ENCODE peak calls at places on chromosomes 3 and 15, in eight cellular contexts. A is pancreas, G is AG04450, N is colonic mucosa, R is astrocyte, Z is HL-60, W is breast epithelium, F is lung. I is an unnamed sample.

GRCh38 chr3:150653110-150653561 is 50.0 kb downstream of the SELENOT start:
- DNase-seq in A (no peak), G (no peak), N (no peak), R (no peak), Z (no peak), W (no peak), F (no peak), I (no peak)

GRCh38 chr15:37981781-37982180 is 47.3 kb downstream of the TMCO5A start:
- DNase-seq in A (no peak), G (no peak), N (no peak), R (peak; percentile 39), Z (no peak), W (no peak), F (no peak), I (peak; percentile 13)

GRCh38 chr3:195834675-195835583 is 23.2 kb upstream of the MUC4 start:
- DNase-seq in A (no peak), G (no peak), N (peak; percentile 59), R (no peak), Z (no peak), W (no peak), F (no peak), I (no peak)

GRCh38 chr3:115062412-115062956 is 84.6 kb downstream of the ZBTB20 start:
- DNase-seq in A (no peak), G (no peak), N (no peak), R (peak; percentile 82), Z (no peak), W (no peak), F (no peak), I (peak; percentile 23)

GRCh38 chr3:17077614-17078013 is 192.9 kb downstream of the PLCL2 start:
- DNase-seq in A (no peak), G (no peak), N (no peak), R (no peak), Z (no peak), W (no peak), F (no peak), I (no peak)

GRCh38 chr15:24954783-24955548 is at the start of the genes SNRPN and SNURF:
- DNase-seq in A (peak; percentile 64), G (peak; percentile 38), N (peak; percentile 71), R (peak; percentile 68), Z (peak; percentile 28), W (peak; percentile 53), F (peak; percentile 71), I (peak; percentile 20)

GRCh38 chr15:57356636-57357035 is 19.7 kb upstream of the CGNL1 start:
- DNase-seq in A (no peak), G (no peak), N (no peak), R (peak; percentile 70), Z (no peak), W (no peak), F (no peak), I (peak; percentile 13)

GRCh38 chr15:61654918-61655317 is 405.3 kb downstream of the VPS13C start:
- DNase-seq in A (no peak), G (no peak), N (no peak), R (no peak), Z (no peak), W (peak; percentile 35), F (no peak), I (no peak)

GRCh38 chr3:181985386-181985785 is 273.7 kb downstream of the SOX2 start:
- DNase-seq in A (no peak), G (no peak), N (no peak), R (no peak), Z (no peak), W (no peak), F (no peak), I (no peak)
- TF ChIP-seq CTCF in A (no peak), G (no peak), N (no peak), R (no peak), Z (no peak), W (no peak), F (no peak), I (no peak)

GRCh38 chr3:55858302-55858701 is 371.2 kb upstream of the WNT5A start:
- DNase-seq in A (no peak), G (no peak), N (no peak), R (peak; percentile 8), Z (no peak), W (no peak), F (no peak), I (no peak)
- H3K4me3 ChIP-seq in A (no peak overlapping the region), G (no peak overlapping the region), N (no peak overlapping the region), R (no peak overlapping the region), Z (no peak overlapping the region), W (no peak overlapping the region), F (no peak overlapping the region), I (no peak overlapping the region)

DNA sequence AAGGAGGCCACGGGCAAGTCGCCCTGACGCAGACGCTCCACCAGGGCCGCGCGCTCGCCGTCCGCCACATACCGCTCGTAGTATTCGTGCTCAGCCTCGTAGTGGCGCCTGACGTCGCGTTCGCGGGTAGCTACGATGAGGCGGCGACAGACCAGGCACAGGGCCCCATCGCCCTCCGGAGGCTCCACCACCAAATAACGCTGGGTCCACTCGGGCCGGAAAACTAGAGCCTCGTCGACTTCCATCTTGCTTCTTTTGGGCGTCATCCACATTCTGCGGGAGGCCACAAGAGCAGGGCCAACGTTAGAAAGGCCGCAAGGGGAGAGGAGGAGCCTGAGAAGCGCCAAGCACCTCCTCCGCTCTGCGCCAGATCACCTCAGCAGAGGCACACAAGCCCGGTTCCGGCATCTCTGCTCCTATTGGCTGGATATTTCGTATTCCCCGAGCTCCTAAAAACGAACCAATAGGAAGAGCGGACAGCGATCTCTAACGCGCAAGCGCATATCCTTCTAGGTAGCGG is at the start of gene EPM2AIP1:
- DNase-seq in A (no peak), G (no peak), N (no peak), R (no peak), Z (no peak), W (no peak), F (peak; percentile 100), I (no peak)
- TF ChIP-seq CTCF in A (no peak), G (no peak), N (no peak), R (no peak), Z (no peak), W (peak; percentile 35), F (no peak), I (peak; percentile 5)

GRCh38 chr3:140343709-140344417 is 334.0 kb upstream of the TRIM42 start:
- DNase-seq in A (no peak), G (no peak), N (no peak), R (no peak), Z (no peak), W (no peak), F (no peak), I (no peak)

GRCh38 chr3:140344601-140345000 is 333.3 kb upstream of the TRIM42 start:
- DNase-seq in A (no peak), G (no peak), N (no peak), R (no peak), Z (no peak), W (no peak), F (no peak), I (no peak)

GRCh38 chr3:140342668-140343067 is 335.2 kb upstream of the TRIM42 start:
- DNase-seq in A (no peak), G (no peak), N (no peak), R (no peak), Z (no peak), W (no peak), F (no peak), I (no peak)

GRCh38 chr3:140341817-140342403 is 336.0 kb upstream of the TRIM42 start:
- DNase-seq in A (no peak), G (no peak), N (no peak), R (no peak), Z (no peak), W (no peak), F (no peak), I (no peak)

GRCh38 chr3:140343211-140343610 is 334.7 kb upstream of the TRIM42 start:
- DNase-seq in A (no peak), G (no peak), N (no peak), R (peak; percentile 57), Z (no peak), W (no peak), F (no peak), I (no peak)
- H3K4me3 ChIP-seq in A (no peak overlapping the region), G (no peak overlapping the region), N (no peak overlapping the region), R (no peak overlapping the region), Z (no peak overlapping the region), W (no peak overlapping the region), F (no peak overlapping the region), I (no peak overlapping the region)

DNA sequence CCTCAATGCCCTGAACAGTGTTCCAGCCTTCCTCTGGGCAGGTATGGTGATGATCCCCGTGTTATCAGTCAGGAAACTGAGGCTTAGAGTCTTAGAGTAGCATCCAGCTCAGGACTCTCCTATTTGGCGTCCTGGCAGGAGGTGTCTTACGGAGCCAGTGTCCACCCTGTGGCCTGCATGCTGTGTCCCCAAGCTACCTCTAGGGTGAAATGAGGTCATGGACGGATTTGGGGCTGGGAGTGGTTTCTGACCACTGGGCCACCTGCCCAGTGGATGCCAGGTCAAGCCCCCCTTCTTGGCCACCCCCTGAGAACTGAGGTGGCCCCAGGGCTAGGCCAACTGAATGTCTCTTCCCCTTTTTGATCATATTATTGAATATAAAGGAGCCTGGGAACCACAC is 27.2 kb upstream of the SLC6A6 start:
- DNase-seq in A (no peak), G (no peak), N (no peak), R (no peak), Z (no peak), W (no peak), F (no peak), I (no peak)
- TF ChIP-seq CTCF in A (no peak), G (peak; percentile 1), N (no peak), R (no peak), Z (no peak), W (no peak), F (no peak), I (no peak)

GRCh38 chr15:78313383-78313782 is 14.0 kb upstream of the SKIC8 start:
- DNase-seq in A (no peak), G (no peak), N (no peak), R (no peak), Z (no peak), W (no peak), F (no peak), I (no peak)
- H3K4me3 ChIP-seq in A (no peak overlapping the region), G (no peak overlapping the region), N (no peak overlapping the region), R (no peak overlapping the region), Z (no peak overlapping the region), W (no peak overlapping the region), F (no peak overlapping the region), I (no peak overlapping the region)